ENCODE peak calls at places on chromosome 19, in ten cellular contexts. C is IMR-90, I is heart left ventricle, U is foreskin keratinocyte, J is SJSA1, L is pancreas, E is lower lobe of right lung, O is hepatocyte, W is H9, N is neural progenitor cell. H is an unnamed sample.

GRCh38 chr19:13959962-13960862 is 7.9 kb downstream of the DCAF15 start:
- DNase-seq in C (no peak), I (no peak), U (no peak), J (no peak), L (no peak), E (no peak), O (peak), W (peak), N (peak), H (no peak)

GRCh38 chr19:38255759-38256052 is 468 bp downstream of the PPP1R14A start:
- DNase-seq in C (no peak), I (no peak), U (no peak), J (no peak), L (no peak), E (no peak), O (no peak), W (no peak), N (peak), H (no peak)

GRCh38 chr19:54724142-54724541 is at the start of gene KIR3DL3:
- DNase-seq in C (no peak), I (no peak), U (no peak), J (peak), L (no peak), E (no peak), O (no peak), W (no peak), N (no peak), H (no peak)

GRCh38 chr19:36008336-36008978 is at the start of gene SYNE4:
- DNase-seq in C (no peak), I (no peak), U (no peak), J (no peak), L (peak), E (peak), O (peak), W (peak), N (peak), H (no peak)

GRCh38 chr19:5059191-5059579 is 90.3 kb downstream of the KDM4B start:
- DNase-seq in C (no peak), I (no peak), U (no peak), J (no peak), L (peak), E (no peak), O (no peak), W (no peak), N (peak), H (peak)

GRCh38 chr19:3135961-3136683 is at the start of gene GNA15:
- DNase-seq in C (no peak), I (no peak), U (peak), J (no peak), L (no peak), E (peak), O (no peak), W (no peak), N (no peak), H (no peak)

GRCh38 chr19:36103842-36104552 is 6.9 kb upstream of the OVOL3 start:
- DNase-seq in C (peak), I (no peak), U (peak), J (no peak), L (no peak), E (no peak), O (no peak), W (no peak), N (no peak), H (no peak)

GRCh38 chr19:36849701-36850645 is 703 bp upstream of the ZNF345 start:
- DNase-seq in C (peak), I (peak), U (peak), J (no peak), L (peak), E (peak), O (peak), W (peak), N (peak), H (peak)

GRCh38 chr19:13181747-13182388 is 31.7 kb downstream of the IER2 start:
- DNase-seq in C (peak), I (peak), U (no peak), J (no peak), L (peak), E (peak), O (peak), W (no peak), N (no peak), H (peak)

GRCh38 chr19:51808333-51808986 is 13.5 kb downstream of the FPR3 start:
- DNase-seq in C (no peak), I (no peak), U (no peak), J (no peak), L (no peak), E (no peak), O (no peak), W (no peak), N (no peak), H (no peak)

GRCh38 chr19:3386447-3387234 is 20.3 kb downstream of the NFIC start:
- DNase-seq in C (no peak), I (peak), U (no peak), J (no peak), L (no peak), E (no peak), O (no peak), W (no peak), N (no peak), H (no peak)

GRCh38 chr19:23554548-23554947 is 132.5 kb downstream of the ZNF675 start:
- DNase-seq in C (no peak), I (no peak), U (peak), J (no peak), L (no peak), E (no peak), O (no peak), W (no peak), N (no peak), H (no peak)

GRCh38 chr19:30449673-30450072 is 77.5 kb downstream of the ZNF536 start:
- DNase-seq in C (no peak), I (no peak), U (no peak), J (no peak), L (no peak), E (no peak), O (no peak), W (no peak), N (peak), H (no peak)

GRCh38 chr19:32453736-32454135 is 48.2 kb downstream of the DPY19L3 start:
- DNase-seq in C (peak), I (no peak), U (no peak), J (no peak), L (no peak), E (no peak), O (no peak), W (no peak), N (no peak), H (no peak)

GRCh38 chr19:56837492-56837891 is 3.0 kb downstream of the PEG3 start:
- DNase-seq in C (no peak), I (peak), U (no peak), J (no peak), L (peak), E (peak), O (no peak), W (no peak), N (no peak), H (peak)

GRCh38 chr19:15107056-15108010 is at the start of gene SYDE1:
- DNase-seq in C (peak), I (peak), U (no peak), J (peak), L (no peak), E (no peak), O (peak), W (peak), N (peak), H (no peak)

GRCh38 chr19:49145485-49146407 is 9.4 kb downstream of the HRC start:
- DNase-seq in C (peak), I (peak), U (no peak), J (peak), L (peak), E (peak), O (peak), W (peak), N (peak), H (peak)

GRCh38 chr19:19142347-19142746 is 4.1 kb upstream of the TMEM161A start:
- DNase-seq in C (no peak), I (no peak), U (no peak), J (no peak), L (no peak), E (no peak), O (no peak), W (no peak), N (no peak), H (no peak)

GRCh38 chr19:57466489-57466888 is 9.5 kb upstream of the VN1R1 start:
- DNase-seq in C (no peak), I (peak), U (no peak), J (no peak), L (no peak), E (no peak), O (no peak), W (no peak), N (no peak), H (no peak)

GRCh38 chr19:13284929-13285928 is 135.0 kb downstream of the IER2 start:
- DNase-seq in C (no peak), I (no peak), U (no peak), J (no peak), L (no peak), E (no peak), O (no peak), W (no peak), N (no peak), H (no peak)

GRCh38 chr19:4636151-4636717 is 3.1 kb upstream of the TNFAIP8L1 start:
- DNase-seq in C (peak), I (peak), U (no peak), J (peak), L (peak), E (peak), O (peak), W (peak), N (peak), H (peak)

GRCh38 chr19:7610491-7611240 is 15.0 kb downstream of the CAMSAP3 start:
- DNase-seq in C (no peak), I (no peak), U (no peak), J (peak), L (no peak), E (no peak), O (no peak), W (no peak), N (no peak), H (no peak)

GRCh38 chr19:15412832-15413231 is 6.0 kb downstream of the AKAP8L start:
- DNase-seq in C (no peak), I (no peak), U (no peak), J (no peak), L (no peak), E (no peak), O (peak), W (no peak), N (no peak), H (no peak)

DNA sequence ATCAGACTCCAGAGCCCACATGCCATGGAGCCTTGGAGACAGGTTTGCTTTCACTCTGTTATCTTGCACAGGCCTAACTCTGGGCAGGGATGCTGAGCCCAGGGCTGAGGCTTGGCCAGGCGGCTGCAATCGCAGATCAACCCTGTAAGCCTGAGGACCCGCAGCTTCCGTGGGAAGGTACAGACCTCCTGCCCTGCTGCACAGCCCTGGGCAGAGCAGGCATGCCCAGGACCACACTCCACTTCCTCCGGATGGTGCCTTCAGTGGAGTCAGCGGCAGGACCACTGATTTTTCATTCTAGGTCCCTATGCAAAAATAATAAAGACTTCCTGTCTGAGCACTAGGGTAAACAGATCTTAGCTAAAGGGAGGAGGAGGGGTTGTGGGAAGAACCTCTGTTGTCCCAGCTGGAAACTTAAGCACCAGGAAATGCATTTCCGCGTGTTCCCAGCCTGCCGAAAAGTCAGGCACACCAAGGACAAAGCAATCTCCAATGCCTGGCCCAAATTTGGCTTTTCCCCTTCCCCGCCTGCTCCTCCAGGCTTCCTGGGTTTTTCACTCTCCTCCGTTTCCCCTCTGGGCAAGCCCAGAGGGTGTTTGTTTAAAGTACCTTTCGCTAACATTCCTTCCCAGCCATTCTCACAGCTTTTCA is 87.3 kb downstream of the KCTD15 start:
- DNase-seq in C (no peak), I (peak), U (no peak), J (no peak), L (peak), E (no peak), O (no peak), W (peak), N (peak), H (no peak)
- H3K27ac ChIP-seq in C (no peak), I (peak), U (no peak), J (no peak), L (peak), E (peak), O (peak), W (peak), N (no peak), H (no peak)

GRCh38 chr19:17148130-17148529 is 67.0 kb upstream of the USE1 start:
- DNase-seq in C (no peak), I (no peak), U (no peak), J (no peak), L (no peak), E (no peak), O (no peak), W (no peak), N (no peak), H (no peak)
- H3K27ac ChIP-seq in C (no peak), I (no peak), U (no peak), J (no peak), L (no peak), E (no peak), O (no peak), W (no peak), N (no peak), H (no peak)

DNA sequence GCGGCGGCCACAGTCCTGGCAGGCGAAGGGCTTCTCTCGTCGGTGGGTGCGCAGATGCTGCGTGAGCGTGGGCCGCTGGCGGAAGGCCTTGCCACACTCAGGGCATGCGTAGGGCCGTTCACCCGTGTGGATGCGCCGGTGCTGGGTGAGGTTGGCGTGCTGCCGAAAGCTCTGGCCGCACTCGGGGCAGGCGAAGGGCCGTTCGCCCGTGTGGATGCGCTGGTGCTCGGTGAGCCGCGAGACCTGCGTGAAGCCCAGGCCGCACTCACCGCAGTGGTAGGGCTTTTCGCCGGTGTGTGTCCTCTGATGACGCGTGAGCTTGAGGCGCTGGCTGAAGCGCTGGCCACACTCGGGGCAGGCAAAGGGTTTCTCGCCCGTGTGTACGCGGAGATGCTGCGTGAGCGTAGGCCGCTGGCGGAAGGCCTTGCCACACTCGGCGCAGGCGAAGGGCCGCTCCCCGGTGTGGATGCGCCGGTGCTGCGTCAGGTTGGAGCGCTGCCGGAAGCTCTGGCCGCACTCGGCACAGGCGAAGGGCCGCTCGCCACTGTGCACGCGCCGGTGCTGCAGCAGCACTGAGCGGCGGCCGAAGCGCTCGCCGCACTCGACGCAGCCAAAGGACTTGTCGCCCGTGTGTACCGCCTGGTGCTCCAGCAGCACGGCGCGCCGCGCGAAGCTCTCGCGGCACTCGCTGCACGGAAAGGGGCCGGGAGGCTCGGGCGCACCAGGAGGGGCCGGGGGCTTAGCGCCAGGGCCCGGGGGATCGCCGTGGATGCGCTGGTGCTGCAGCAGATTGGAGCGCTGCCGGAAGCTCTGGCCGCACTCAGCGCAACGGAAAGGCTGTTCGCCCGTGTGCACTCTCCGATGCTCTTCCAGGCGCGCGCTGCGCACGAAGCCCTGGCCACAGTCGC is 4.0 kb upstream of the UBE2M start:
- DNase-seq in C (peak), I (no peak), U (no peak), J (no peak), L (peak), E (peak), O (peak), W (peak), N (peak), H (no peak)
- H3K27ac ChIP-seq in C (no peak), I (no peak), U (no peak), J (no peak), L (no peak), E (peak), O (no peak), W (no peak), N (no peak), H (peak)

GRCh38 chr19:1584500-1585242 is 8.0 kb downstream of the MBD3 start:
- DNase-seq in C (no peak), I (no peak), U (no peak), J (no peak), L (no peak), E (no peak), O (no peak), W (no peak), N (no peak), H (no peak)
- H3K27ac ChIP-seq in C (no peak), I (no peak), U (no peak), J (no peak), L (no peak), E (no peak), O (no peak), W (no peak), N (no peak), H (no peak)

DNA sequence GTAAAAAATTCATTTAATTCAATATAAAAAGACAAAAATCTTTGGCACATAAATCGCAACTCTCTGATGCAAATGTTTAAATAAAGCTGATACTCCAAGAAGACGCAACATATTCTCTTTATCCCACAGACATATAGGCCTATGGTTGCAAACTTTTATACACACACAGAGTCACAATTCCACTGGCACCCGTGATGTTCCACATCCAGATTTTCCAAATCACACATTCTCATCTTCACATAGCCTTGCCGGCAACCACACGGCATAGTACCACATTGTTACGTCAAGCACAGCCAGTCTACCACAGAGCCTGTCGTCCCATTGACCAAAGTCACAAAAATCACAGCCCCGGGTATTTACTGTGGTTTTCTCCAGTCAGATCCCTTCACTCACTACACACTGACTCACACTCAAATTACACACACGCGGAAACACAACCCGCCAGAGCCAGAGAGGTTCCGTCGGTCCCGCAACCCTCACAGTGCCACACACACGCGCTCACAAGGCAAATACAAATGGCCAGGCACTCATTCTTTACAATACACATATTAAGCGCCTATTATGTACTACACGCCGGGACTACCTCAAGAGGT is 546 bp upstream of the ZNF546 start:
- DNase-seq in C (peak), I (peak), U (peak), J (peak), L (no peak), E (no peak), O (peak), W (no peak), N (no peak), H (peak)
- H3K27ac ChIP-seq in C (peak), I (peak), U (peak), J (peak), L (peak), E (peak), O (peak), W (no peak), N (no peak), H (peak)

DNA sequence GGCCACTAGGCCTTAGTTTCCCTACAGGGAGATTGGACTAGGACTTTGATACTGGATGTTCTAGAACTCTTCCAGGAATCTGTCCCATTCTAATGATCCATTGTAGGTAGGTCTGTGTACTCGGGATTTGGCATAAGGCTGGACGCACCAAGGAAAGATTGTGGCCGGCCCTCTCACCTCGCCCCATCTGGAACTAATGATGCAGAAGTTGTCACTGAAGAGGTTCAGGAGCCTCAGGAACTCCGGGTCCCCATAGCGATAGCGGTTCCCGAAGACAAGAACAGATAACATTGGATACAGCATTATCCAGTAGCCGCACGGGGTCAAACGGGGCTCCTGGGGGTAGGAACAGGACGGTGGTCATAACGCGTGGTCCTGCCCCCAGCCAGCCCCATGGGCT is 11.2 kb downstream of the EGLN2 start:
- DNase-seq in C (no peak), I (no peak), U (no peak), J (no peak), L (no peak), E (peak), O (no peak), W (no peak), N (no peak), H (no peak)
- H3K27ac ChIP-seq in C (peak), I (peak), U (no peak), J (peak), L (peak), E (peak), O (peak), W (no peak), N (no peak), H (no peak)

GRCh38 chr19:10979950-10980349 is 19.1 kb downstream of the SMARCA4 start:
- DNase-seq in C (no peak), I (no peak), U (no peak), J (no peak), L (no peak), E (no peak), O (no peak), W (no peak), N (no peak), H (peak)
- H3K27ac ChIP-seq in C (no peak), I (no peak), U (no peak), J (no peak), L (no peak), E (no peak), O (no peak), W (no peak), N (no peak), H (no peak)

DNA sequence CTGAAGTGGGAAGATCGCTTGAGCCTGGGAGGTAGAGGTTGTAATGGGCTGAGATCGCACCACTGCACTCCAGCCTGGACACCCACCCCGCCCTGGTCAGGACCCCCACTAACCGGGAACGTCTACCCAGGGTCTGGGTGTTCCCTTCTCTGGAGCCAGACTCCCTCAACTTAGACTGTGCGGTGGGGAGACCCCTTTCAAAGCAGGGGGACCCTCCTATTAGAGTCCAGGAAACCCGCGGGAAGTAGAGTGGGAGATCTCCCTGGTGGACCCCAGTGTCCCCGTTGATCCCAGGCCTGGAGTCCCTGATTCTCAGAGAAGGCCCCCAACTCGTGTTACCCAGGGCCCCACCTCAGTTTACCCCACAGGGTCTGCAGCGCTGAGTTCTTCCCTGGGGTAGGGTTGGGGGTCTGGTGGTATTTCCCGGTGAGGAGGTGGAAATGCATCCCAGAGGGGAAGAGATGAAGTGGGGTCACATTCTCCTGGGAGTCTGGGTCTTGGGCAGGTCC is 6.1 kb upstream of the ARRDC2 start:
- DNase-seq in C (no peak), I (no peak), U (no peak), J (no peak), L (peak), E (no peak), O (no peak), W (no peak), N (no peak), H (no peak)
- H3K27ac ChIP-seq in C (no peak), I (peak), U (no peak), J (no peak), L (peak), E (peak), O (no peak), W (no peak), N (no peak), H (peak)